ENCODE peak calls at places on chromosomes 5 and 9, in eight cellular contexts. W, F, Y, D, P, X, Q and E are unnamed samples.

GRCh38 chr5:147522435-147522834 is 12.6 kb upstream of the DPYSL3 start:
- DNase-seq in D (no peak), P (peak; percentile 37), X (no peak), F (no peak), Q (no peak), W (peak; percentile 33), Y (peak; percentile 83), E (peak; percentile 45)

GRCh38 chr9:34125681-34126206 is 754 bp downstream of the DCAF12 start:
- DNase-seq in F (no peak), X (no peak), W (peak; percentile 8), D (peak; percentile 12), Q (no peak), Y (peak; percentile 41), P (no peak), E (peak; percentile 26)

GRCh38 chr5:685262-686171 is 7.6 kb downstream of the TPPP start:
- DNase-seq in W (no peak), P (no peak), X (no peak), F (no peak), Q (peak; percentile 62), D (no peak), Y (no peak), E (no peak)

GRCh38 chr5:100780376-100780870 is 122.7 kb downstream of the ST8SIA4 start:
- DNase-seq in D (no peak), Q (no peak), Y (no peak), F (no peak), X (no peak), P (no peak), W (no peak), E (no peak)

GRCh38 chr5:172789687-172790495 is 18.9 kb upstream of the DUSP1 start:
- DNase-seq in D (no peak), X (no peak), P (peak; percentile 49), Y (no peak), W (peak; percentile 52), F (no peak), Q (no peak), E (no peak)

GRCh38 chr9:98334796-98335195 is 79.3 kb upstream of the TBC1D2 start:
- DNase-seq in X (no peak), D (no peak), Q (no peak), P (peak; percentile 42), W (no peak), Y (no peak), F (no peak), E (no peak)

GRCh38 chr9:35909274-35909673 is at the start of gene SPAAR:
- DNase-seq in W (no peak), X (no peak), D (no peak), Y (no peak), Q (no peak), P (no peak), F (no peak), E (no peak)

GRCh38 chr5:37435261-37435660 is 56.1 kb downstream of the WDR70 start:
- DNase-seq in W (peak; percentile 17), Q (no peak), F (no peak), Y (peak; percentile 62), P (peak; percentile 27), X (no peak), D (no peak), E (peak; percentile 67)

GRCh38 chr5:108484035-108484434 is 102.1 kb upstream of the FBXL17 start:
- DNase-seq in W (no peak), Y (no peak), Q (no peak), X (no peak), P (no peak), D (no peak), F (no peak), E (no peak)

GRCh38 chr5:119389288-119390065 is 33.7 kb downstream of the TNFAIP8 start:
- DNase-seq in F (no peak), Y (peak; percentile 48), X (no peak), P (peak; percentile 53), D (no peak), W (no peak), Q (no peak), E (no peak)

GRCh38 chr5:124669956-124670671 is 76.3 kb downstream of the ZNF608 start:
- DNase-seq in W (peak; percentile 39), P (no peak), Y (peak; percentile 79), D (no peak), X (no peak), Q (no peak), F (no peak), E (peak; percentile 79)

GRCh38 chr9:113309204-113309813 is 6.1 kb upstream of the RNF183 start:
- DNase-seq in W (peak; percentile 70), F (peak; percentile 54), P (peak; percentile 40), Y (peak; percentile 59), X (no peak), D (no peak), Q (no peak), E (peak; percentile 57)

GRCh38 chr5:141742866-141743651 is 61.0 kb upstream of the ARAP3 start:
- DNase-seq in Y (peak; percentile 23), W (peak; percentile 55), D (peak; percentile 89), X (no peak), P (peak; percentile 18), Q (no peak), F (peak; percentile 28), E (peak; percentile 26)

GRCh38 chr9:138022756-138023393 is 145.3 kb downstream of the CACNA1B start:
- DNase-seq in F (no peak), P (no peak), D (peak; percentile 46), Q (peak; percentile 75), Y (no peak), W (no peak), X (no peak), E (no peak)

GRCh38 chr5:93926831-93927600 is 185.6 kb upstream of the POU5F2 start:
- DNase-seq in Y (peak; percentile 51), D (peak; percentile 19), W (no peak), X (no peak), F (no peak), P (peak; percentile 15), Q (no peak), E (peak; percentile 11)

GRCh38 chr5:141757402-141757801 is 75.4 kb upstream of the ARAP3 start:
- DNase-seq in W (peak; percentile 61), Y (peak; percentile 41), F (peak; percentile 52), Q (no peak), D (peak; percentile 26), P (peak; percentile 32), X (no peak), E (peak; percentile 46)

GRCh38 chr9:81071108-81071507 is 618.2 kb downstream of the TLE1 start:
- DNase-seq in W (no peak), D (no peak), F (no peak), Y (no peak), P (peak; percentile 9), Q (no peak), X (no peak), E (no peak)

GRCh38 chr5:141826674-141827073 is 51.5 kb downstream of the PCDH1 start:
- DNase-seq in F (no peak), D (no peak), P (no peak), Q (no peak), W (no peak), X (no peak), Y (no peak), E (no peak)